ENCODE peak calls at places on chromosomes 12 and 14, in nine cellular contexts. V, N, Z, E, U, B, T, F and G are unnamed samples.

GRCh38 chr12:52007158-52007921 is 594 bp downstream of the TAMALIN start:
- DNase-seq in E (no peak), B (no peak), N (no peak), V (no peak), U (peak), Z (no peak), F (no peak), T (peak), G (peak)

GRCh38 chr12:64256166-64256800 is 34.2 kb upstream of the KICS2 start:
- DNase-seq in E (no peak), V (peak), N (peak), F (peak), U (no peak), Z (no peak), B (peak), T (no peak), G (no peak)

GRCh38 chr14:96042218-96042930 is 3.2 kb downstream of the C14orf132 start:
- DNase-seq in N (peak), B (no peak), U (no peak), T (no peak), F (no peak), Z (no peak), E (no peak), V (no peak), G (no peak)

GRCh38 chr12:117202033-117202432 is 11.8 kb upstream of the FBXO21 start:
- DNase-seq in N (no peak), F (no peak), Z (no peak), E (no peak), T (no peak), U (no peak), V (no peak), B (no peak), G (no peak)

GRCh38 chr12:39606712-39607423 is 12.7 kb downstream of the ABCD2 start:
- DNase-seq in F (peak), Z (no peak), V (peak), U (no peak), T (no peak), E (no peak), B (no peak), N (no peak), G (no peak)

GRCh38 chr14:94650806-94651805 is 38.9 kb downstream of the SERPINA3 start:
- DNase-seq in B (no peak), Z (no peak), T (no peak), F (no peak), V (no peak), N (no peak), E (no peak), U (no peak), G (no peak)

GRCh38 chr12:132117558-132117875 is 26.6 kb downstream of the DDX51 start:
- DNase-seq in U (no peak), V (no peak), F (no peak), T (no peak), E (no peak), B (peak), Z (no peak), N (no peak), G (no peak)

GRCh38 chr14:103801459-103801858 is 45.9 kb downstream of the PPP1R13B start:
- DNase-seq in V (peak), T (no peak), E (no peak), N (peak), Z (no peak), B (no peak), F (peak), U (no peak), G (no peak)

GRCh38 chr14:71388862-71389261 is 481.6 kb downstream of the PCNX1 start:
- DNase-seq in U (no peak), E (no peak), N (no peak), T (no peak), Z (no peak), B (no peak), F (no peak), V (no peak), G (no peak)

GRCh38 chr12:23084236-23084995 is 459.4 kb downstream of the ETNK1 start:
- DNase-seq in V (peak), B (no peak), Z (no peak), E (no peak), U (peak), N (peak), T (no peak), F (peak), G (no peak)

GRCh38 chr12:23810327-23810902 is 139.1 kb downstream of the SOX5 start:
- DNase-seq in U (no peak), T (no peak), B (peak), F (no peak), N (no peak), Z (no peak), E (no peak), V (no peak), G (no peak)

GRCh38 chr14:104516906-104517305 is 62.7 kb upstream of the C14orf180 start:
- DNase-seq in Z (no peak), T (no peak), U (no peak), B (no peak), E (no peak), F (no peak), N (no peak), V (no peak), G (no peak)

GRCh38 chr12:87728936-87729593 is 300.1 kb downstream of the C12orf50 start:
- DNase-seq in V (no peak), B (no peak), F (no peak), E (no peak), U (no peak), T (no peak), N (peak), Z (no peak), G (no peak)

GRCh38 chr14:64955297-64955696 is 12.8 kb upstream of the GPX2 start:
- DNase-seq in N (no peak), Z (no peak), T (no peak), E (no peak), B (no peak), F (no peak), V (no peak), U (no peak), G (no peak)

GRCh38 chr14:52910597-52910996 is 40.3 kb downstream of the FERMT2 start:
- DNase-seq in U (no peak), B (no peak), N (no peak), E (no peak), Z (no peak), F (no peak), T (no peak), V (no peak), G (no peak)

GRCh38 chr14:74038015-74038859 is 19.1 kb downstream of the BBOF1 start:
- DNase-seq in N (peak), E (peak), F (peak), V (peak), B (peak), T (no peak), Z (no peak), U (no peak), G (no peak)

GRCh38 chr12:20415013-20415412 is 46.7 kb downstream of the PDE3A start:
- DNase-seq in V (no peak), U (no peak), T (no peak), N (peak), B (no peak), E (no peak), F (no peak), Z (no peak), G (no peak)

GRCh38 chr12:89376202-89376529 is 23.9 kb upstream of the DUSP6 start:
- DNase-seq in Z (no peak), E (no peak), T (no peak), N (no peak), U (no peak), B (no peak), V (no peak), F (no peak), G (no peak)

GRCh38 chr14:106812788-106813476 is 1286.5 kb downstream of the TMEM121 start:
- DNase-seq in B (no peak), U (no peak), N (no peak), V (no peak), Z (no peak), F (no peak), T (no peak), E (no peak), G (no peak)

GRCh38 chr12:114864688-114865685 is 181.0 kb upstream of the TBX3 start:
- DNase-seq in B (no peak), U (no peak), E (no peak), V (no peak), Z (no peak), T (no peak), N (peak), F (no peak), G (no peak)

GRCh38 chr12:113479578-113480335 is 8.1 kb upstream of the LHX5 start:
- DNase-seq in N (peak), T (peak), B (peak), V (no peak), F (peak), E (peak), U (no peak), Z (no peak), G (no peak)

GRCh38 chr12:132908145-132909029 is 21.0 kb upstream of the CHFR start:
- DNase-seq in T (peak), B (peak), U (peak), Z (peak), F (peak), E (peak), N (peak), V (peak), G (peak)

GRCh38 chr12:114935658-114936057 is 251.7 kb upstream of the TBX3 start:
- DNase-seq in T (no peak), F (peak), V (no peak), Z (no peak), U (no peak), E (no peak), B (no peak), N (no peak), G (no peak)

GRCh38 chr14:89315493-89316456 is 101.3 kb downstream of the FOXN3 start:
- DNase-seq in Z (no peak), B (no peak), F (no peak), V (no peak), T (no peak), N (no peak), E (no peak), U (no peak), G (no peak)

GRCh38 chr12:68042212-68042699 is 53.0 kb downstream of the IFNG-AS1 start:
- DNase-seq in T (no peak), F (peak), V (peak), Z (no peak), B (no peak), E (no peak), N (no peak), U (no peak), G (no peak)

GRCh38 chr12:53174881-53175491 is 5.5 kb upstream of the ZNF740 start:
- DNase-seq in U (no peak), V (peak), E (no peak), B (peak), N (no peak), T (no peak), F (peak), Z (no peak), G (no peak)

GRCh38 chr14:74619672-74620131 is 7.7 kb upstream of the LTBP2 start:
- DNase-seq in E (no peak), T (no peak), V (peak), Z (no peak), N (peak), B (peak), F (peak), U (peak), G (no peak)

GRCh38 chr12:80756875-80757274 is 40.2 kb downstream of the MYF5 start:
- DNase-seq in Z (no peak), U (no peak), B (no peak), N (no peak), F (no peak), E (no peak), V (peak), T (no peak), G (no peak)

GRCh38 chr12:108399514-108399913 is 60.4 kb upstream of the CMKLR1 start:
- DNase-seq in U (no peak), V (no peak), Z (no peak), B (no peak), N (no peak), F (no peak), E (no peak), T (no peak), G (no peak)

GRCh38 chr12:62190921-62191746 is 69.1 kb upstream of the USP15 start:
- DNase-seq in B (no peak), T (peak), V (no peak), F (no peak), Z (peak), N (peak), E (peak), U (peak), G (no peak)

GRCh38 chr12:103043531-103044445 is 86.3 kb downstream of the ASCL1 start:
- DNase-seq in V (no peak), N (no peak), Z (no peak), T (no peak), E (no peak), U (no peak), F (no peak), B (no peak), G (no peak)

GRCh38 chr12:99079811-99080210 is 434.7 kb downstream of the APAF1 start:
- DNase-seq in T (no peak), U (no peak), B (no peak), N (no peak), F (no peak), E (no peak), Z (no peak), V (no peak), G (no peak)

GRCh38 chr12:32811686-32812392 is 56.1 kb upstream of the YARS2 start:
- DNase-seq in B (no peak), Z (no peak), E (no peak), F (peak), V (peak), N (no peak), T (no peak), U (no peak), G (no peak)